ENCODE peak calls at places on chromosomes 6 and 20, in ten cellular contexts. One of them, this sample, is unnamed.

GRCh38 chr6:36873612-36874011 is 991 bp downstream of the PPIL1 start:
- DNase-seq in GM12864: no peak
- DNase-seq in thoracic aorta: no peak
- DNase-seq in neural progenitor cell: no peak
- DNase-seq in RWPE1: no peak
- DNase-seq in epithelial cell of esophagus: peak
- DNase-seq in HCT116: no peak
- DNase-seq in ovary: no peak
- DNase-seq in BJ: no peak
- DNase-seq in PC-3: peak
- DNase-seq in this sample: no peak

GRCh38 chr6:140850438-140850837 is 1282.3 kb upstream of the GJE1 start:
- DNase-seq in RWPE1: no peak
- DNase-seq in epithelial cell of esophagus: peak
- DNase-seq in thoracic aorta: no peak
- DNase-seq in ovary: no peak
- DNase-seq in PC-3: peak
- DNase-seq in BJ: peak
- DNase-seq in HCT116: no peak
- DNase-seq in neural progenitor cell: no peak
- DNase-seq in GM12864: no peak
- DNase-seq in this sample: no peak

GRCh38 chr6:167317172-167317571 is 7.7 kb upstream of the TTLL2 start:
- DNase-seq in RWPE1: no peak
- DNase-seq in BJ: no peak
- DNase-seq in neural progenitor cell: peak
- DNase-seq in GM12864: no peak
- DNase-seq in ovary: no peak
- DNase-seq in PC-3: no peak
- DNase-seq in HCT116: no peak
- DNase-seq in thoracic aorta: no peak
- DNase-seq in epithelial cell of esophagus: no peak
- DNase-seq in this sample: no peak

GRCh38 chr6:18395851-18396187 is 8.7 kb downstream of the RNF144B start:
- DNase-seq in GM12864: no peak
- DNase-seq in PC-3: peak
- DNase-seq in HCT116: no peak
- DNase-seq in thoracic aorta: no peak
- DNase-seq in ovary: no peak
- DNase-seq in BJ: no peak
- DNase-seq in epithelial cell of esophagus: no peak
- DNase-seq in RWPE1: no peak
- DNase-seq in neural progenitor cell: no peak
- DNase-seq in this sample: no peak

GRCh38 chr6:130720076-130720475 is 107.1 kb upstream of the SMLR1 start:
- DNase-seq in RWPE1: no peak
- DNase-seq in PC-3: no peak
- DNase-seq in neural progenitor cell: no peak
- DNase-seq in ovary: no peak
- DNase-seq in epithelial cell of esophagus: peak
- DNase-seq in BJ: no peak
- DNase-seq in thoracic aorta: no peak
- DNase-seq in HCT116: no peak
- DNase-seq in GM12864: no peak
- DNase-seq in this sample: no peak

GRCh38 chr20:21361266-21361665 is 36.1 kb downstream of the NKX2-4 start:
- DNase-seq in BJ: no peak
- DNase-seq in neural progenitor cell: no peak
- DNase-seq in thoracic aorta: no peak
- DNase-seq in GM12864: no peak
- DNase-seq in epithelial cell of esophagus: peak
- DNase-seq in ovary: no peak
- DNase-seq in PC-3: peak
- DNase-seq in HCT116: no peak
- DNase-seq in RWPE1: peak
- DNase-seq in this sample: no peak

GRCh38 chr6:122365775-122366403 is 33.6 kb upstream of the HSF2 start:
- DNase-seq in RWPE1: peak
- DNase-seq in thoracic aorta: no peak
- DNase-seq in BJ: no peak
- DNase-seq in neural progenitor cell: no peak
- DNase-seq in HCT116: no peak
- DNase-seq in GM12864: no peak
- DNase-seq in epithelial cell of esophagus: peak
- DNase-seq in ovary: no peak
- DNase-seq in PC-3: no peak
- DNase-seq in this sample: no peak

GRCh38 chr20:32040142-32040953 is 11.7 kb upstream of the HCK start:
- DNase-seq in thoracic aorta: no peak
- DNase-seq in neural progenitor cell: no peak
- DNase-seq in PC-3: no peak
- DNase-seq in GM12864: no peak
- DNase-seq in RWPE1: peak
- DNase-seq in HCT116: no peak
- DNase-seq in ovary: no peak
- DNase-seq in epithelial cell of esophagus: peak
- DNase-seq in BJ: no peak
- DNase-seq in this sample: no peak

GRCh38 chr6:44972710-44973109 is 355.4 kb upstream of the RUNX2 start:
- DNase-seq in thoracic aorta: no peak
- DNase-seq in RWPE1: no peak
- DNase-seq in neural progenitor cell: no peak
- DNase-seq in PC-3: no peak
- DNase-seq in HCT116: no peak
- DNase-seq in BJ: no peak
- DNase-seq in ovary: no peak
- DNase-seq in GM12864: no peak
- DNase-seq in epithelial cell of esophagus: no peak
- DNase-seq in this sample: no peak

GRCh38 chr6:19855510-19855909 is 18.3 kb downstream of the ID4 start:
- DNase-seq in GM12864: no peak
- DNase-seq in ovary: no peak
- DNase-seq in PC-3: no peak
- DNase-seq in neural progenitor cell: no peak
- DNase-seq in thoracic aorta: no peak
- DNase-seq in BJ: no peak
- DNase-seq in RWPE1: no peak
- DNase-seq in epithelial cell of esophagus: no peak
- DNase-seq in HCT116: no peak
- DNase-seq in this sample: no peak

GRCh38 chr20:61909821-61910220 is 155.9 kb downstream of the TAF4 start:
- DNase-seq in GM12864: no peak
- DNase-seq in RWPE1: no peak
- DNase-seq in epithelial cell of esophagus: peak
- DNase-seq in neural progenitor cell: no peak
- DNase-seq in BJ: no peak
- DNase-seq in PC-3: no peak
- DNase-seq in thoracic aorta: no peak
- DNase-seq in HCT116: no peak
- DNase-seq in ovary: no peak
- DNase-seq in this sample: no peak
- TF ChIP-seq CTCF in GM12864: no peak
- TF ChIP-seq CTCF in RWPE1: no peak
- TF ChIP-seq CTCF in epithelial cell of esophagus: no peak
- TF ChIP-seq CTCF in neural progenitor cell: no peak
- TF ChIP-seq CTCF in BJ: no peak
- TF ChIP-seq CTCF in PC-3: no peak
- TF ChIP-seq CTCF in thoracic aorta: no peak
- TF ChIP-seq CTCF in HCT116: no peak
- TF ChIP-seq CTCF in ovary: no peak
- TF ChIP-seq CTCF in this sample: no peak

DNA sequence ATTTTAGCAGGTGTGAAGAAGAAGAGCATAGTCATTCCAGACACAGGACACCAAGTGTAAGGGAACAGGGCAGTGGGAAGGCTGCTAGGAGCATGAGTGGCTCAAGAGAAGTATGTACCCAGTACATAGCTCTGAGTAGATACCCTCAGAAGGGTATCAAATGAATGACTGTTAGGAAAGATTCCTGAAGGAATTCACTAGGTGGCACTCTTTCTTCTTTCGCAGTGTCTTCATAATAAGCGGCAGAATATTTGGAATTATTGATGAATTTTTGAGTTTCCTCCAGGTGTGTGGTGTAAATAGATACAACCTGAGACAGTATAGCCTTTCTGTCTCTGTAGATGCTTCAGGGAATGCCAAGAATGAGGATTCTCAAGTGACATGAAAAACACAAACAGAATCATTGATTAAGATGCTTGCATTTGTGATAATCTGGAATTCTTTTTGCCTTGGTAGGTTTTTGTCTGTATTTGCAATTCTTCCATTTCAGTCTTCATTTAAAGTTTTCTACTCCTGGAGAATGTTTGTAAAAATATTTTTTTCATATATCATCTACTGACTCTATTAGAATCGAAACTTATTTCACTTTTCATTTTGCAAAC is 264.3 kb upstream of the RIMS1 start:
- DNase-seq in GM12864: no peak
- DNase-seq in RWPE1: peak
- DNase-seq in neural progenitor cell: peak
- DNase-seq in ovary: no peak
- DNase-seq in HCT116: peak
- DNase-seq in PC-3: peak
- DNase-seq in epithelial cell of esophagus: peak
- DNase-seq in thoracic aorta: no peak
- DNase-seq in BJ: no peak
- DNase-seq in this sample: no peak
- TF ChIP-seq CTCF in GM12864: peak
- TF ChIP-seq CTCF in RWPE1: no peak
- TF ChIP-seq CTCF in neural progenitor cell: peak
- TF ChIP-seq CTCF in ovary: no peak
- TF ChIP-seq CTCF in HCT116: no peak
- TF ChIP-seq CTCF in PC-3: peak
- TF ChIP-seq CTCF in epithelial cell of esophagus: peak
- TF ChIP-seq CTCF in thoracic aorta: peak
- TF ChIP-seq CTCF in BJ: peak
- TF ChIP-seq CTCF in this sample: peak

GRCh38 chr20:62457098-62457497 is 18.7 kb downstream of the GATA5 start:
- DNase-seq in epithelial cell of esophagus: no peak
- DNase-seq in thoracic aorta: no peak
- DNase-seq in ovary: no peak
- DNase-seq in PC-3: no peak
- DNase-seq in HCT116: no peak
- DNase-seq in BJ: no peak
- DNase-seq in RWPE1: no peak
- DNase-seq in GM12864: no peak
- DNase-seq in neural progenitor cell: no peak
- DNase-seq in this sample: no peak

GRCh38 chr20:62455929-62456328 is 19.9 kb downstream of the GATA5 start:
- DNase-seq in thoracic aorta: no peak
- DNase-seq in neural progenitor cell: no peak
- DNase-seq in BJ: no peak
- DNase-seq in GM12864: no peak
- DNase-seq in RWPE1: no peak
- DNase-seq in ovary: no peak
- DNase-seq in epithelial cell of esophagus: no peak
- DNase-seq in HCT116: no peak
- DNase-seq in PC-3: no peak
- DNase-seq in this sample: no peak

GRCh38 chr20:62459488-62459887 is 16.3 kb downstream of the GATA5 start:
- DNase-seq in BJ: no peak
- DNase-seq in PC-3: no peak
- DNase-seq in thoracic aorta: no peak
- DNase-seq in HCT116: no peak
- DNase-seq in neural progenitor cell: no peak
- DNase-seq in epithelial cell of esophagus: no peak
- DNase-seq in GM12864: no peak
- DNase-seq in RWPE1: no peak
- DNase-seq in ovary: no peak
- DNase-seq in this sample: no peak

GRCh38 chr20:62458256-62459251 is 17.2 kb downstream of the GATA5 start:
- DNase-seq in thoracic aorta: no peak
- DNase-seq in BJ: no peak
- DNase-seq in PC-3: no peak
- DNase-seq in GM12864: no peak
- DNase-seq in HCT116: no peak
- DNase-seq in neural progenitor cell: no peak
- DNase-seq in epithelial cell of esophagus: no peak
- DNase-seq in ovary: no peak
- DNase-seq in RWPE1: no peak
- DNase-seq in this sample: no peak

GRCh38 chr20:62457831-62458230 is 18.0 kb downstream of the GATA5 start:
- DNase-seq in neural progenitor cell: no peak
- DNase-seq in thoracic aorta: no peak
- DNase-seq in ovary: no peak
- DNase-seq in PC-3: no peak
- DNase-seq in GM12864: no peak
- DNase-seq in epithelial cell of esophagus: no peak
- DNase-seq in RWPE1: no peak
- DNase-seq in BJ: no peak
- DNase-seq in HCT116: no peak
- DNase-seq in this sample: no peak
- TF ChIP-seq CTCF in neural progenitor cell: no peak
- TF ChIP-seq CTCF in thoracic aorta: no peak
- TF ChIP-seq CTCF in ovary: no peak
- TF ChIP-seq CTCF in PC-3: no peak
- TF ChIP-seq CTCF in GM12864: no peak
- TF ChIP-seq CTCF in epithelial cell of esophagus: no peak
- TF ChIP-seq CTCF in RWPE1: no peak
- TF ChIP-seq CTCF in BJ: no peak
- TF ChIP-seq CTCF in HCT116: no peak
- TF ChIP-seq CTCF in this sample: no peak

GRCh38 chr6:74705451-74705850 is 500.4 kb downstream of the COL12A1 start:
- DNase-seq in neural progenitor cell: no peak
- DNase-seq in thoracic aorta: no peak
- DNase-seq in GM12864: no peak
- DNase-seq in epithelial cell of esophagus: peak
- DNase-seq in HCT116: no peak
- DNase-seq in BJ: no peak
- DNase-seq in RWPE1: no peak
- DNase-seq in PC-3: no peak
- DNase-seq in ovary: no peak
- DNase-seq in this sample: no peak
- TF ChIP-seq CTCF in neural progenitor cell: no peak
- TF ChIP-seq CTCF in thoracic aorta: no peak
- TF ChIP-seq CTCF in GM12864: no peak
- TF ChIP-seq CTCF in epithelial cell of esophagus: no peak
- TF ChIP-seq CTCF in HCT116: no peak
- TF ChIP-seq CTCF in BJ: no peak
- TF ChIP-seq CTCF in RWPE1: no peak
- TF ChIP-seq CTCF in PC-3: no peak
- TF ChIP-seq CTCF in ovary: no peak
- TF ChIP-seq CTCF in this sample: no peak

This sample was measured in AG09319.